ENCODE peak calls at places on chromosomes 16 and 17, in ten cellular contexts. One of them, this sample, is unnamed.

GRCh38 chr16:27852681-27853080 is 210.8 kb downstream of the GSG1L start:
- DNase-seq in colonic mucosa: no peak
- DNase-seq in AG10803: no peak
- DNase-seq in body of pancreas: no peak
- DNase-seq in cardiac fibroblast: no peak
- DNase-seq in lower leg skin: no peak
- DNase-seq in left ventricle myocardium inferior: no peak
- DNase-seq in uterus: no peak
- DNase-seq in breast epithelium: peak
- DNase-seq in SK-N-SH: no peak
- DNase-seq in this sample: no peak

GRCh38 chr16:17474572-17474971 is 3.8 kb upstream of the XYLT1 start:
- DNase-seq in colonic mucosa: no peak
- DNase-seq in AG10803: no peak
- DNase-seq in body of pancreas: no peak
- DNase-seq in cardiac fibroblast: no peak
- DNase-seq in lower leg skin: no peak
- DNase-seq in left ventricle myocardium inferior: no peak
- DNase-seq in uterus: no peak
- DNase-seq in breast epithelium: no peak
- DNase-seq in SK-N-SH: no peak
- DNase-seq in this sample: no peak

GRCh38 chr17:6706499-6706898 is 6.7 kb downstream of the SLC13A5 start:
- DNase-seq in colonic mucosa: no peak
- DNase-seq in AG10803: no peak
- DNase-seq in body of pancreas: no peak
- DNase-seq in cardiac fibroblast: no peak
- DNase-seq in lower leg skin: no peak
- DNase-seq in left ventricle myocardium inferior: no peak
- DNase-seq in uterus: no peak
- DNase-seq in breast epithelium: no peak
- DNase-seq in SK-N-SH: no peak
- DNase-seq in this sample: no peak

GRCh38 chr16:67504190-67505021 is 21.1 kb upstream of the AGRP start:
- DNase-seq in colonic mucosa: peak
- DNase-seq in AG10803: no peak
- DNase-seq in body of pancreas: peak
- DNase-seq in cardiac fibroblast: peak
- DNase-seq in lower leg skin: peak
- DNase-seq in left ventricle myocardium inferior: peak
- DNase-seq in uterus: no peak
- DNase-seq in breast epithelium: no peak
- DNase-seq in SK-N-SH: no peak
- DNase-seq in this sample: no peak

GRCh38 chr17:47980516-47980915 is 9.6 kb downstream of the CDK5RAP3 start:
- DNase-seq in colonic mucosa: no peak
- DNase-seq in AG10803: no peak
- DNase-seq in body of pancreas: no peak
- DNase-seq in cardiac fibroblast: no peak
- DNase-seq in lower leg skin: no peak
- DNase-seq in left ventricle myocardium inferior: no peak
- DNase-seq in uterus: no peak
- DNase-seq in breast epithelium: no peak
- DNase-seq in SK-N-SH: no peak
- DNase-seq in this sample: no peak

GRCh38 chr17:49821916-49822315 is 26.0 kb downstream of the TAC4 start:
- DNase-seq in colonic mucosa: no peak
- DNase-seq in AG10803: no peak
- DNase-seq in body of pancreas: peak
- DNase-seq in cardiac fibroblast: no peak
- DNase-seq in lower leg skin: no peak
- DNase-seq in left ventricle myocardium inferior: no peak
- DNase-seq in uterus: no peak
- DNase-seq in breast epithelium: no peak
- DNase-seq in SK-N-SH: no peak
- DNase-seq in this sample: no peak

GRCh38 chr16:82240111-82240510 is 70.1 kb upstream of the MPHOSPH6 start:
- DNase-seq in colonic mucosa: no peak
- DNase-seq in AG10803: no peak
- DNase-seq in body of pancreas: no peak
- DNase-seq in cardiac fibroblast: peak
- DNase-seq in lower leg skin: no peak
- DNase-seq in left ventricle myocardium inferior: no peak
- DNase-seq in uterus: no peak
- DNase-seq in breast epithelium: no peak
- DNase-seq in SK-N-SH: no peak
- DNase-seq in this sample: no peak

GRCh38 chr16:57395026-57395425 is 9.5 kb upstream of the CCL17 start:
- DNase-seq in colonic mucosa: no peak
- DNase-seq in AG10803: no peak
- DNase-seq in body of pancreas: no peak
- DNase-seq in cardiac fibroblast: no peak
- DNase-seq in lower leg skin: no peak
- DNase-seq in left ventricle myocardium inferior: no peak
- DNase-seq in uterus: no peak
- DNase-seq in breast epithelium: no peak
- DNase-seq in SK-N-SH: no peak
- DNase-seq in this sample: no peak

GRCh38 chr17:79180358-79181005 is 105.9 kb downstream of the ENGASE start:
- DNase-seq in colonic mucosa: no peak
- DNase-seq in AG10803: no peak
- DNase-seq in body of pancreas: no peak
- DNase-seq in cardiac fibroblast: no peak
- DNase-seq in lower leg skin: no peak
- DNase-seq in left ventricle myocardium inferior: no peak
- DNase-seq in uterus: no peak
- DNase-seq in breast epithelium: no peak
- DNase-seq in SK-N-SH: no peak
- DNase-seq in this sample: no peak

GRCh38 chr17:68514809-68515208 is 2.6 kb downstream of the PRKAR1A start:
- DNase-seq in colonic mucosa: no peak
- DNase-seq in AG10803: peak
- DNase-seq in body of pancreas: no peak
- DNase-seq in cardiac fibroblast: peak
- DNase-seq in lower leg skin: no peak
- DNase-seq in left ventricle myocardium inferior: no peak
- DNase-seq in uterus: no peak
- DNase-seq in breast epithelium: no peak
- DNase-seq in SK-N-SH: no peak
- DNase-seq in this sample: no peak

GRCh38 chr17:33494156-33494555 is 201.1 kb upstream of the ASIC2 start:
- DNase-seq in colonic mucosa: no peak
- DNase-seq in AG10803: peak
- DNase-seq in body of pancreas: no peak
- DNase-seq in cardiac fibroblast: peak
- DNase-seq in lower leg skin: no peak
- DNase-seq in left ventricle myocardium inferior: no peak
- DNase-seq in uterus: no peak
- DNase-seq in breast epithelium: no peak
- DNase-seq in SK-N-SH: no peak
- DNase-seq in this sample: no peak

DNA sequence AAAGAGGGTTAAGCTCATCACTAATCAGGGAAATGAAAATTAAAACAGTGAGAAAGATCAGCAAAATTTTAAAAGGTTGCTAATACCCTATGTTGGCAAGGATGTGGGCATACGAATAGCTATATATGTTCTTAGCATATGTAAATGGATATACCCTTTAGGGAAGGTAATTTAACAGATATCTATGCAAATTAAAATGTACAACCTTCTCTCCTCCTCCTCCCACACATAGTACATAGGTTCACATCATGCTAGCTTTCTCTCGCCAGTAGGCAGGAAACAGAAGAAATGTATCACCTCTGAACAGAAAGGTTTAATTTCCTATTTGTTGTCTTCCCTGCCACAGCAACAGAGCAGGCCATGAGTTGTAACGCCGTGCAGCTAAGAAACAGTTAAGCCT is 103.8 kb downstream of the CDYL2 start:
- DNase-seq in colonic mucosa: no peak
- DNase-seq in AG10803: no peak
- DNase-seq in body of pancreas: no peak
- DNase-seq in cardiac fibroblast: no peak
- DNase-seq in lower leg skin: no peak
- DNase-seq in left ventricle myocardium inferior: no peak
- DNase-seq in uterus: no peak
- DNase-seq in breast epithelium: no peak
- DNase-seq in SK-N-SH: no peak
- DNase-seq in this sample: no peak
- H3K4me3 ChIP-seq in colonic mucosa: no peak
- H3K4me3 ChIP-seq in AG10803: no peak
- H3K4me3 ChIP-seq in body of pancreas: no peak
- H3K4me3 ChIP-seq in cardiac fibroblast: no peak
- H3K4me3 ChIP-seq in lower leg skin: no peak
- H3K4me3 ChIP-seq in left ventricle myocardium inferior: no peak
- H3K4me3 ChIP-seq in uterus: no peak
- H3K4me3 ChIP-seq in breast epithelium: no peak
- H3K4me3 ChIP-seq in SK-N-SH: no peak
- H3K4me3 ChIP-seq in this sample: no peak

DNA sequence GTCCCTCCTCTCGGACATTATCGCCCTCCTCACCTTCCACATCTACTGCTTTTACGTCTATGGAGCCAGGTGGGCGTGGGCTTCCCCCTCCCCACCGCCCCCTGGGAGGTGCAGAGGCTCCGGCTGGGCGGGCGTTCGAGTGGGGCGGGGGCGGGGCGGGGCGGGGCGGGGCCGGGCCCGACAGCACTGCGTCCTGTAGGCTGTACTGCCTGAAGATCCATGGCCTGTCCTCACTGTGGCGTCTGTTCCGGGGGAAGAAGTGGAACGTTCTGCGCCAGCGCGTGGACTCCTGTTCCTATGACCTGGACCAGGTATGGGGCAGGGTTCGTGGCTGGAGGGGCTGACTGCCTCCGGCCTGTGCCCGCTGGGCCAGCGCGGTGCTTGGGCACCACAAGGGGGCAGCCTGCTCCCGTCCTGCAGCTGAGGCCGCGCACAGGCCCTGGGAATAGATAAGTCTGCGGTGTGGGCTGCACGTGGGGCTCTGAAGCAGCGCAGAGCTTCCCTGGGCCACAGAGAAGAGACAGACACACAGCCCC is 9.2 kb downstream of the PIGQ start:
- DNase-seq in colonic mucosa: peak
- DNase-seq in AG10803: peak
- DNase-seq in body of pancreas: peak
- DNase-seq in cardiac fibroblast: peak
- DNase-seq in lower leg skin: no peak
- DNase-seq in left ventricle myocardium inferior: peak
- DNase-seq in uterus: no peak
- DNase-seq in breast epithelium: no peak
- DNase-seq in SK-N-SH: peak
- DNase-seq in this sample: no peak
- H3K4me3 ChIP-seq in colonic mucosa: peak
- H3K4me3 ChIP-seq in AG10803: peak
- H3K4me3 ChIP-seq in body of pancreas: no peak
- H3K4me3 ChIP-seq in cardiac fibroblast: peak
- H3K4me3 ChIP-seq in lower leg skin: no peak
- H3K4me3 ChIP-seq in left ventricle myocardium inferior: peak
- H3K4me3 ChIP-seq in uterus: no peak
- H3K4me3 ChIP-seq in breast epithelium: no peak
- H3K4me3 ChIP-seq in SK-N-SH: no peak
- H3K4me3 ChIP-seq in this sample: no peak

GRCh38 chr16:49923411-49923810 is 67.5 kb upstream of the ZNF423 start:
- DNase-seq in colonic mucosa: no peak
- DNase-seq in AG10803: no peak
- DNase-seq in body of pancreas: no peak
- DNase-seq in cardiac fibroblast: no peak
- DNase-seq in lower leg skin: no peak
- DNase-seq in left ventricle myocardium inferior: no peak
- DNase-seq in uterus: no peak
- DNase-seq in breast epithelium: no peak
- DNase-seq in SK-N-SH: no peak
- DNase-seq in this sample: no peak
- H3K4me3 ChIP-seq in colonic mucosa: no peak
- H3K4me3 ChIP-seq in AG10803: no peak
- H3K4me3 ChIP-seq in body of pancreas: no peak
- H3K4me3 ChIP-seq in cardiac fibroblast: no peak
- H3K4me3 ChIP-seq in lower leg skin: no peak
- H3K4me3 ChIP-seq in left ventricle myocardium inferior: no peak
- H3K4me3 ChIP-seq in uterus: no peak
- H3K4me3 ChIP-seq in breast epithelium: no peak
- H3K4me3 ChIP-seq in SK-N-SH: no peak
- H3K4me3 ChIP-seq in this sample: no peak

GRCh38 chr17:80474933-80475915 is 1.2 kb downstream of the NPTX1 start:
- DNase-seq in colonic mucosa: no peak
- DNase-seq in AG10803: no peak
- DNase-seq in body of pancreas: no peak
- DNase-seq in cardiac fibroblast: no peak
- DNase-seq in lower leg skin: no peak
- DNase-seq in left ventricle myocardium inferior: no peak
- DNase-seq in uterus: no peak
- DNase-seq in breast epithelium: no peak
- DNase-seq in SK-N-SH: peak
- DNase-seq in this sample: no peak

GRCh38 chr17:80473701-80474100 is 2.7 kb downstream of the NPTX1 start:
- DNase-seq in colonic mucosa: no peak
- DNase-seq in AG10803: no peak
- DNase-seq in body of pancreas: no peak
- DNase-seq in cardiac fibroblast: no peak
- DNase-seq in lower leg skin: no peak
- DNase-seq in left ventricle myocardium inferior: no peak
- DNase-seq in uterus: no peak
- DNase-seq in breast epithelium: no peak
- DNase-seq in SK-N-SH: no peak
- DNase-seq in this sample: no peak

GRCh38 chr17:80472996-80473395 is 3.4 kb downstream of the NPTX1 start:
- DNase-seq in colonic mucosa: no peak
- DNase-seq in AG10803: no peak
- DNase-seq in body of pancreas: no peak
- DNase-seq in cardiac fibroblast: no peak
- DNase-seq in lower leg skin: no peak
- DNase-seq in left ventricle myocardium inferior: no peak
- DNase-seq in uterus: no peak
- DNase-seq in breast epithelium: no peak
- DNase-seq in SK-N-SH: no peak
- DNase-seq in this sample: no peak

GRCh38 chr17:80475949-80476876 is at the start of gene NPTX1:
- DNase-seq in colonic mucosa: no peak
- DNase-seq in AG10803: no peak
- DNase-seq in body of pancreas: no peak
- DNase-seq in cardiac fibroblast: no peak
- DNase-seq in lower leg skin: no peak
- DNase-seq in left ventricle myocardium inferior: no peak
- DNase-seq in uterus: no peak
- DNase-seq in breast epithelium: no peak
- DNase-seq in SK-N-SH: peak
- DNase-seq in this sample: no peak

DNA sequence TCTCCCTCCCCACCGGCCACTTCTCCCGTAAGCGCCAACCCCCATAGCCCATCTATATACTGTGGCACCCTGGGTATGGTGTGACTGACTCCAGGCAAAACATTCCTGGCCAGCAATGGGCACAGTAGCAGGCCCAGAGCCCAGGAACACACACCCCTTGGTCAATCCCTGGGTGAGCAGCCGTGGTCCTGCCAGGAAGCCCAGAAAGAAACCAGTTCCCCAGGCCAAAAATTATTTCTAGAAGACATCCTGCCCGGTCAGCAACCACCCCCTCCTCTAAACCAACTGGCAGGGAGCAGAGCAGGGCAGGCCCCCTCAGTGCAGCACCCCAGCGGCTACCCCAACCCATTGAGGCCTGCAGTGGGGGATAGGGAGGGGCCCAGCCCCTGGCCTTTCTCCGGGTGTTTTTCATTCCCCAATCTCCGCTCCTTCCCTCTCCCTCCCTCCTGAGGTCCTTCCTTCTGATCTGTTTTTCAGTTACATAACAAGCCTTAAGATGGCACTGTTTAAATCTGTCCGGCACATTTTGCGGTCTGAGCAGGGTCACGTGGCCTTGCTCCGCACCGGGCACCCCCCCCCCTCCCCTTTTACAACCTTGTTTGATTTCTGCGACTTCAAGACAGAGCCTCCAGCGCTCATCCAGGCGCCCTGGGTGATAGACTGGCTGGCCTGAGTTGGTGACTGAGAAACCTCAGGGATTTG is 2.0 kb downstream of the NPTX1 start:
- DNase-seq in colonic mucosa: no peak
- DNase-seq in AG10803: peak
- DNase-seq in body of pancreas: no peak
- DNase-seq in cardiac fibroblast: peak
- DNase-seq in lower leg skin: no peak
- DNase-seq in left ventricle myocardium inferior: no peak
- DNase-seq in uterus: no peak
- DNase-seq in breast epithelium: no peak
- DNase-seq in SK-N-SH: peak
- DNase-seq in this sample: no peak
- H3K4me3 ChIP-seq in colonic mucosa: no peak
- H3K4me3 ChIP-seq in AG10803: no peak
- H3K4me3 ChIP-seq in body of pancreas: no peak
- H3K4me3 ChIP-seq in cardiac fibroblast: no peak
- H3K4me3 ChIP-seq in lower leg skin: no peak
- H3K4me3 ChIP-seq in left ventricle myocardium inferior: no peak
- H3K4me3 ChIP-seq in uterus: no peak
- H3K4me3 ChIP-seq in breast epithelium: peak
- H3K4me3 ChIP-seq in SK-N-SH: peak
- H3K4me3 ChIP-seq in this sample: no peak

This sample was measured in AG04449.